ENCODE peak calls at places on chromosomes 3 and 15, in eight cellular contexts. H is A549; C is central memory CD8-positive, alpha-beta T cell; Q is left cardiac atrium; O is stimulated activated effector memory CD8-positive, alpha-beta T cell treated with anti-CD3 and anti-CD28 coated beads, Interleukin-12 subunit alpha, Interleukin-12 subunit beta, amount 100 ng/mL, for 72 hours; A is right cardiac atrium; U is activated B cell treated with CpG ODN at 0.5 μM for 24 hours; Y is effector memory CD8-positive, alpha-beta T cell. D is an unnamed sample.

GRCh38 chr3:41126475-41126874 is 72.8 kb upstream of the CTNNB1 start:
- ATAC-seq in H (no peak), A (no peak), Q (no peak), O (no peak), Y (no peak), C (no peak), U (no peak), D (no peak)

GRCh38 chr15:66744610-66745279 is 42.7 kb downstream of the SMAD6 start:
- ATAC-seq in O (no peak), A (no peak), C (no peak), U (no peak), Y (no peak), H (peak), Q (no peak), D (no peak)

GRCh38 chr3:66761093-66761780 is 236.9 kb upstream of the KBTBD8 start:
- ATAC-seq in Q (no peak), H (no peak), Y (no peak), U (no peak), A (no peak), O (no peak), C (no peak), D (no peak)

GRCh38 chr3:16146015-16146730 is 28.3 kb upstream of the GALNT15 start:
- ATAC-seq in Q (no peak), Y (no peak), H (no peak), O (peak), A (no peak), U (no peak), C (no peak), D (peak)

GRCh38 chr15:60137711-60138396 is 133.7 kb downstream of the FOXB1 start:
- ATAC-seq in C (no peak), U (no peak), O (no peak), H (peak), Q (no peak), A (no peak), Y (no peak), D (no peak)

GRCh38 chr3:25448750-25449684 is 21.0 kb downstream of the RARB start:
- ATAC-seq in H (peak), A (peak), O (peak), C (no peak), U (no peak), Y (no peak), Q (peak), D (no peak)

GRCh38 chr15:98416222-98416835 is 232.0 kb upstream of the IGF1R start:
- ATAC-seq in Q (peak), Y (no peak), O (no peak), U (no peak), H (no peak), A (no peak), C (no peak), D (no peak)

GRCh38 chr3:31048143-31048542 is 153.7 kb upstream of the GADL1 start:
- ATAC-seq in Y (no peak), C (no peak), Q (no peak), O (no peak), H (no peak), A (no peak), U (no peak), D (no peak)

GRCh38 chr15:56812255-56812654 is 78.9 kb upstream of the ZNF280D start:
- ATAC-seq in U (no peak), O (no peak), C (no peak), H (no peak), Q (peak), A (peak), Y (no peak), D (no peak)

GRCh38 chr3:57972421-57973111 is 35.7 kb upstream of the FLNB start:
- ATAC-seq in U (no peak), C (no peak), O (no peak), Q (no peak), A (no peak), H (peak), Y (no peak), D (no peak)

GRCh38 chr15:56699743-56700142 is 33.6 kb downstream of the ZNF280D start:
- ATAC-seq in O (peak), Y (no peak), A (no peak), Q (no peak), C (no peak), H (no peak), U (no peak), D (peak)

GRCh38 chr15:85019815-85020590 is 38.3 kb downstream of the PDE8A start:
- ATAC-seq in H (no peak), A (no peak), Y (no peak), C (no peak), Q (no peak), U (no peak), O (peak), D (peak)

GRCh38 chr15:69497076-69497475 is 44.5 kb downstream of the RPLP1 start:
- ATAC-seq in U (no peak), Y (peak), O (peak), A (no peak), C (no peak), Q (no peak), H (no peak), D (no peak)

GRCh38 chr3:159911664-159912037 is 77.0 kb upstream of the IL12A start:
- ATAC-seq in A (no peak), Y (no peak), H (no peak), C (no peak), U (no peak), O (no peak), Q (no peak), D (no peak)

GRCh38 chr3:186442162-186442561 is 80.1 kb upstream of the DGKG start:
- ATAC-seq in U (no peak), A (peak), Y (no peak), Q (peak), C (no peak), O (no peak), H (no peak), D (no peak)

GRCh38 chr3:118817748-118818165 is 216.9 kb downstream of the IGSF11 start:
- ATAC-seq in C (no peak), A (peak), U (peak), Q (peak), O (peak), Y (peak), H (peak), D (peak)

GRCh38 chr15:75354454-75354853 is 7.6 kb downstream of the NEIL1 start:
- ATAC-seq in H (no peak), U (no peak), Y (no peak), Q (no peak), O (no peak), A (no peak), C (no peak), D (no peak)

GRCh38 chr3:172074578-172074977 is 35.2 kb downstream of the FNDC3B start:
- ATAC-seq in U (no peak), Q (peak), C (no peak), H (no peak), A (peak), Y (no peak), O (no peak), D (no peak)

GRCh38 chr3:183428140-183429023 is at the start of gene MCF2L2:
- ATAC-seq in Q (peak), A (peak), Y (peak), O (peak), C (peak), U (peak), H (peak), D (peak)

GRCh38 chr3:196351541-196351940 is 13.4 kb upstream of the TM4SF19 start:
- ATAC-seq in Y (peak), H (no peak), O (no peak), Q (no peak), C (no peak), U (no peak), A (no peak), D (no peak)

GRCh38 chr3:34298668-34299067 is 500.2 kb downstream of the PDCD6IP start:
- ATAC-seq in H (no peak), Y (no peak), Q (no peak), C (no peak), O (no peak), A (no peak), U (no peak), D (no peak)